ENCODE peak calls at places on chromosome 21, in four cellular contexts. F, Q, I and T are unnamed samples.

GRCh38 chr21:37446552-37446951 is 80.0 kb downstream of the DYRK1A start:
- DNase-seq in F (no peak), Q (no peak), I (no peak), T (no peak)

GRCh38 chr21:31557421-31557955 is 102.0 kb upstream of the SOD1 start:
- DNase-seq in F (no peak), Q (no peak), I (no peak), T (no peak)

GRCh38 chr21:21163904-21164303 is 165.7 kb downstream of the NCAM2 start:
- DNase-seq in F (peak), Q (peak), I (no peak), T (peak)

GRCh38 chr21:46056450-46056903 is 41.4 kb upstream of the COL6A2 start:
- DNase-seq in F (no peak), Q (no peak), I (no peak), T (no peak)

GRCh38 chr21:27149034-27149433 is 182.1 kb upstream of the ADAMTS5 start:
- DNase-seq in F (no peak), Q (no peak), I (no peak), T (no peak)

GRCh38 chr21:43609501-43610340 is 49.6 kb downstream of the HSF2BP start:
- DNase-seq in F (no peak), Q (no peak), I (no peak), T (peak)

GRCh38 chr21:32978346-32979270 is 47.1 kb upstream of the OLIG2 start:
- DNase-seq in F (no peak), Q (no peak), I (no peak), T (no peak)

GRCh38 chr21:41071410-41071809 is 96.5 kb upstream of the BACE2 start:
- DNase-seq in F (no peak), Q (no peak), I (peak), T (no peak)

GRCh38 chr21:29334717-29335428 is 36.2 kb downstream of the BACH1 start:
- DNase-seq in F (no peak), Q (no peak), I (no peak), T (no peak)

GRCh38 chr21:38478782-38479181 is 19.5 kb downstream of the ERG start:
- DNase-seq in F (no peak), Q (no peak), I (no peak), T (no peak)

GRCh38 chr21:43754948-43755781 is 20.9 kb downstream of the CSTB start:
- DNase-seq in F (no peak), Q (no peak), I (no peak), T (no peak)

GRCh38 chr21:38326429-38326828 is 69.6 kb downstream of the KCNJ15 start:
- DNase-seq in F (no peak), Q (no peak), I (no peak), T (no peak)

GRCh38 chr21:45482899-45483821 is 59.1 kb downstream of the SLC19A1 start:
- DNase-seq in F (no peak), Q (no peak), I (no peak), T (no peak)

GRCh38 chr21:46377789-46378188 is 53.8 kb downstream of the PCNT start:
- DNase-seq in F (no peak), Q (no peak), I (no peak), T (no peak)

GRCh38 chr21:26795866-26796329 is 49.3 kb downstream of the ADAMTS1 start:
- DNase-seq in F (peak), Q (no peak), I (no peak), T (no peak)

GRCh38 chr21:31922881-31923280 is 50.1 kb downstream of the HUNK start:
- DNase-seq in F (no peak), Q (no peak), I (no peak), T (no peak)

GRCh38 chr21:20998886-20999285 is 677 bp downstream of the NCAM2 start:
- DNase-seq in F (no peak), Q (no peak), I (no peak), T (no peak)

GRCh38 chr21:21200939-21201610 is 202.9 kb downstream of the NCAM2 start:
- DNase-seq in F (no peak), Q (no peak), I (no peak), T (no peak)

GRCh38 chr21:44703731-44704635 is 7.0 kb downstream of the KRTAP10-12 start:
- DNase-seq in F (no peak), Q (no peak), I (no peak), T (no peak)

GRCh38 chr21:36732217-36732616 is 33.3 kb downstream of the SIM2 start:
- DNase-seq in F (no peak), Q (no peak), I (no peak), T (no peak)

GRCh38 chr21:32807717-32808380 is 36.3 kb upstream of the PAXBP1 start:
- DNase-seq in F (no peak), Q (no peak), I (no peak), T (no peak)

GRCh38 chr21:14685568-14685967 is 139.5 kb upstream of the SAMSN1 start:
- DNase-seq in F (no peak), Q (no peak), I (no peak), T (no peak)

GRCh38 chr21:21366277-21366676 is 368.1 kb downstream of the NCAM2 start:
- DNase-seq in F (no peak), Q (no peak), I (no peak), T (no peak)

GRCh38 chr21:29416268-29416667 is 117.5 kb downstream of the BACH1 start:
- DNase-seq in F (no peak), Q (no peak), I (no peak), T (no peak)

GRCh38 chr21:38527737-38528136 is 29.5 kb upstream of the ERG start:
- DNase-seq in F (no peak), Q (no peak), I (no peak), T (no peak)

GRCh38 chr21:29462475-29462874 is 163.8 kb downstream of the BACH1 start:
- DNase-seq in F (no peak), Q (no peak), I (no peak), T (no peak)

GRCh38 chr21:46328151-46328550 is 4.2 kb downstream of the PCNT start:
- DNase-seq in F (no peak), Q (no peak), I (no peak), T (no peak)

GRCh38 chr21:18030248-18030647 is 211.1 kb upstream of the C21orf91 start:
- DNase-seq in F (no peak), Q (no peak), I (no peak), T (no peak)

GRCh38 chr21:45167796-45168222 is 93.4 kb downstream of the ADARB1 start:
- DNase-seq in F (no peak), Q (no peak), I (no peak), T (no peak)

GRCh38 chr21:37060296-37060695 is 12.6 kb downstream of the PIGP start:
- DNase-seq in F (peak), Q (no peak), I (peak), T (peak)

DNA sequence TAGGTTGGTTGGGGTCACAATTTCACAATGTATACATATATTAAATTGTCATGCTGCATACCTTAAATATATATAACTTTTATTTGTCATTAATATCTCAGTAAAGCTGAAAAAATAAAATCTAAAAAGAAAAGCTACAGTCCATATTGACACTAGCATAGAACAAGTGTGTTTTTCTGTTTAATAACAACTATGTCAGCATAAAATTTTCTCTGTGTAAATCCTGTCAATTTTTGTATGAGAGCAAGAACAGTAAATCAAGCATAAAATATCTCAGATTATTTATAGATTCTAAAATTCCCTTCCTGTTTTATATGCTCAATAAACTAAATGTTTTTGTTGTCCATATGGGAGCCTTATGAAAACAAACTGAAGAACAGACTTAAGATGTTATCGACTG is 739.2 kb downstream of the MRPL39 start:
- DNase-seq in F (no peak), Q (no peak), I (no peak), T (no peak)
- TF ChIP-seq JUN in F (no peak), Q (no peak), I (no peak), T (no peak)

GRCh38 chr21:42308914-42309752 is 6.1 kb downstream of the TFF3 start:
- DNase-seq in F (no peak), Q (peak), I (no peak), T (no peak)
- TF ChIP-seq RNF2 in F (no peak), Q (no peak), I (no peak), T (no peak)

GRCh38 chr21:23930565-23930964 is 1676.7 kb downstream of the MRPL39 start:
- DNase-seq in F (no peak), Q (no peak), I (no peak), T (no peak)

GRCh38 chr21:23936991-23937390 is 1670.3 kb downstream of the MRPL39 start:
- DNase-seq in F (no peak), Q (no peak), I (no peak), T (no peak)

GRCh38 chr21:23939369-23940065 is 1667.8 kb downstream of the MRPL39 start:
- DNase-seq in F (no peak), Q (no peak), I (no peak), T (no peak)

GRCh38 chr21:23936224-23936623 is 1671.1 kb downstream of the MRPL39 start:
- DNase-seq in F (no peak), Q (peak), I (no peak), T (no peak)
- TF ChIP-seq JUN in F (no peak), Q (no peak), I (no peak), T (no peak)

DNA sequence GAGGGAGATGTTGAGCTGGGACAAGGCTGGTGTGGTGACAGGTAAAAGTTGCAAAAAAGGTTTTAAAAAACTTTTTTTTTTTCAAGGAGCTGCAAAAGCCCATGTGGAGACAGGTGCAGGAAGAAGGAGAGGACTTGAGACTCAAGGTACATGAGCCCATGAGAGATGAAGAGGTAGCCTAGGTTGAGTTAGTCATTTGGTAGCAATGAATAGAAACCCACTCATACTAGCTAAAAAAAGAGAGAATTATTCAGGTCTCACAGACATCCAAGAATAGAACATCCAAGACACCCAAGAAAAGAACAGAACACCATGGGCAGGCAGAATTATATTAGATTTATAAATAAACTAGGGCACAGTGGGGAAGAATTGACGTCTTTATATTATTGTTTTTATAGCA is 65.1 kb downstream of the PCP4 start:
- DNase-seq in F (no peak), Q (no peak), I (no peak), T (no peak)
- TF ChIP-seq RNF2 in F (no peak), Q (no peak), I (no peak), T (no peak)

DNA sequence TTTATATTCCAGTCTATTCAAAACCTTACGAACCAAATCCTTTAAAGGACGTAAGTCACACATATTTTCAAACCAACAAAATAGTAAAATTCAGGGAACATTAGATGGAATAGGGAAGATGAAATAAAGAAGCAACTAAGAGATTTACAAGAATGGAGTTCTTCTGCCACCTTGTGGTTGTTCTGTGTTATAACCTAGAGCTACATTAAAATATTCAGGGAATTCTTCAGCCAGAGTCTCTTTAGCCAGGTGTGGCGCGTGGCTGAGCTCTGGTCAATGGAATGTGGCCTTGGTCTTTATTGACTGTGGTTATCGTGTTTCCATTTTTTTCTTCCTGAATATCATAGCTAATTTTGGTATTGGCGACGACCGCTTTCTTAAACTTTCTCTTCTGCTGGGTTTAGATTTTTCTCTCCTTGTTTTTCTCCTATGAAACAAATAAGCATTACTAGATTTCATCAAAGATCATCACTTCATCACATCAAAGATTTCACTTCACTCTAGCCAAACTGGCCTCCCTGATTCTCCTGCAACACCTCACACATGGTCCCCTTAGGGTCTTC is 221.3 kb downstream of the MRPL39 start:
- DNase-seq in F (peak), Q (peak), I (no peak), T (peak)
- TF ChIP-seq JUN in F (no peak), Q (no peak), I (no peak), T (no peak)